ENCODE peak calls at places on chromosomes 16 and 17, in seven cellular contexts. O is lung, A is GM13976, K is GM06990, F is progenitor cell of endocrine pancreas, N is neural crest cell, R is AG04449. U is an unnamed sample.

GRCh38 chr17:5580974-5581373 is 3.3 kb downstream of the NLRP1 start:
- DNase-seq in F (no peak), A (no peak), O (no peak), R (no peak), K (no peak), N (no peak), U (no peak)

GRCh38 chr16:28527985-28528384 is 10.8 kb downstream of the NUPR1 start:
- DNase-seq in N (no peak), R (no peak), F (no peak), A (no peak), O (no peak), K (no peak), U (no peak)

GRCh38 chr17:14815079-14815478 is 450.0 kb downstream of the PMP22 start:
- DNase-seq in O (no peak), F (no peak), R (no peak), N (no peak), A (no peak), K (no peak), U (no peak)

GRCh38 chr17:15263206-15263579 is 1.9 kb downstream of the PMP22 start:
- DNase-seq in R (no peak), O (peak), A (no peak), N (no peak), F (no peak), K (no peak), U (no peak)

GRCh38 chr16:15457390-15457789 is 23.0 kb downstream of the BMERB1 start:
- DNase-seq in N (no peak), A (no peak), R (no peak), O (no peak), F (no peak), K (no peak), U (no peak)

GRCh38 chr16:27759301-27759871 is 209.4 kb downstream of the KATNIP start:
- DNase-seq in N (no peak), A (no peak), R (peak), F (no peak), O (no peak), K (no peak), U (no peak)

GRCh38 chr17:57186231-57187019 is 69.9 kb upstream of the MSI2 start:
- DNase-seq in N (no peak), A (no peak), O (no peak), F (no peak), K (no peak), R (no peak), U (no peak)

GRCh38 chr17:67434061-67434525 is 57.0 kb downstream of the PITPNC1 start:
- DNase-seq in K (no peak), A (peak), O (peak), N (no peak), R (no peak), F (no peak), U (no peak)

GRCh38 chr17:73227944-73228343 is 33.7 kb downstream of the CPSF4L start:
- DNase-seq in A (no peak), O (no peak), K (no peak), R (no peak), F (no peak), N (no peak), U (no peak)

GRCh38 chr16:3857189-3858013 is 23.1 kb downstream of the CREBBP start:
- DNase-seq in A (no peak), N (no peak), K (peak), F (no peak), R (no peak), O (peak), U (no peak)

GRCh38 chr17:34368455-34369195 is 5.6 kb upstream of the CCL1 start:
- DNase-seq in K (no peak), R (no peak), O (no peak), F (no peak), A (no peak), N (no peak), U (no peak)

DNA sequence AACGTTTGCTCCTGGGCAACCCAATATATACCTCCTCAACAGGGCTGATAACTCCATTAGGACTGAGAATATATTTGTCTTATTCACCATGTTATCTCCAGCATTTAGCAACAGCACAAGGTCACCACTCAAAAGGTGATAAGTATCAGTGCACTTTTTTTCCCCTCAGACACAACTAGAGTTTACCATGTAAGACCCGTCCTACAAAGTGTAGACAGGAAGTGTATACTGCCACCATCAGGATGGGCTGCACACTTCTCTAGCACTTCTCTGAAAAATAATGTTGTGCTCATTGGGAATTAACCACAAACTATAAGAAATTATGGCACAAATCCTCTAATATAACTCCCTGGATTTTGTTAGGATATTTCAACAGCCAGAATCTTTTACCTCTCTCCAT is 5.7 kb upstream of the VAT1L start:
- DNase-seq in F (no peak), R (no peak), N (no peak), O (no peak), K (no peak), A (peak), U (no peak)
- TF ChIP-seq CTCF in F (peak), R (peak), N (peak), O (no peak), K (peak), A (peak), U (peak)

GRCh38 chr17:48500435-48501426 is 30.1 kb downstream of the HOXB1 start:
- DNase-seq in N (no peak), A (no peak), F (no peak), O (no peak), K (no peak), R (no peak), U (no peak)
- TF ChIP-seq CTCF in N (no peak), A (no peak), F (no peak), O (no peak), K (peak), R (no peak), U (no peak)

DNA sequence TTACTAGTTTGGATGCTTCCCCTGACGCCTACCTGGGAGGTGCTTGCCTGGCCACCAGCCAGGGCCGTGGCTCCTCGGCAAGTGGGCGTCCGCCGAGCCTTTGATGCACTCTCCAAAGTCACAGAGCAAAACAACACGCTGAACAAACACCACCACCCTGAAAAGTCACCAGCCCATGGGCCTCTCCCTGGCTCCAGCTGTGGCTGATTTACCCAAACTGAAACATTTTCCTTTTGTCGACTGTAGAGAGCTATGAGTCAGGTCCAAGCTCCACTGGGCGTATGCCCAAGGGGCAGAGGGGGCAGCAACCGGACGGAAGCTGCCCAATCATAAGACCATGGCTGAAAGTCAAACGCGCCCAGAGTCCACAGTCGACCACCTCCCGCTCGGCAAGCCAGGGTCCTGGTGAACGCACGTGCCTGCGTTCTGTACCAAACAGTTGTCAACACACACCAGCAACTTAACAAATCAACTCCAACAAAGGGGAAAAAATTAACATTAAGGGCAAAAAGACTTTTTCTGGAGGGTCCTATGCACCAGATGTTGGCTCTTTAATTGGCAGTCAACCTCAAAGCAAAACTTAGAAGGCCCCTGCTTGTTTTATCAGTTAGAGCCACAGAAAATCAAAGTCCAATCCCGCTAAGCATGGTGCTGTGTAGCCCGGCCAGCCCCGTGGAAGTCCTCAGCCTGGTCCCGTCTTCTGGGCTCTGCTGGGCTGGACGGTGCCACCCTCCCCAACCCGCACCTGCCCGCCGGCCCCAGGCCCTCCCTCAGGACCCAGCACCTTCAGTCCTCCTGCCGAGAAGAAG is 47.3 kb downstream of the TBC1D16 start:
- DNase-seq in A (no peak), N (no peak), K (no peak), R (no peak), F (no peak), O (no peak), U (no peak)
- TF ChIP-seq CTCF in A (no peak), N (no peak), K (no peak), R (no peak), F (no peak), O (no peak), U (no peak)

GRCh38 chr16:48353565-48354163 is 31.5 kb downstream of the SIAH1 start:
- DNase-seq in O (peak), R (no peak), N (peak), F (peak), K (peak), A (peak), U (no peak)
- TF ChIP-seq CTCF in O (peak), R (peak), N (peak), F (peak), K (peak), A (peak), U (peak)

GRCh38 chr17:79838541-79839274 is 532 bp downstream of the CBX4 start:
- DNase-seq in K (peak), N (peak), R (no peak), O (no peak), F (peak), A (peak), U (no peak)

GRCh38 chr17:79839363-79840203 is at the start of gene CBX4:
- DNase-seq in F (peak), K (peak), A (peak), R (peak), N (peak), O (peak), U (peak)

GRCh38 chr17:79841369-79842135 is 2.3 kb upstream of the CBX4 start:
- DNase-seq in O (no peak), A (no peak), K (no peak), N (no peak), F (no peak), R (no peak), U (no peak)

GRCh38 chr17:79840989-79841286 is 1.7 kb upstream of the CBX4 start:
- DNase-seq in N (no peak), O (no peak), A (no peak), R (no peak), F (no peak), K (no peak), U (no peak)

GRCh38 chr17:79840204-79840988 is 1.2 kb upstream of the CBX4 start:
- DNase-seq in R (no peak), O (peak), F (no peak), K (no peak), N (peak), A (no peak), U (no peak)
- TF ChIP-seq CTCF in R (peak), O (no peak), F (no peak), K (no peak), N (peak), A (no peak), U (peak)

GRCh38 chr16:8717469-8717868 is 43.1 kb downstream of the ABAT start:
- DNase-seq in K (no peak), A (no peak), R (no peak), F (no peak), O (no peak), N (no peak), U (no peak)
- TF ChIP-seq CTCF in K (no peak), A (no peak), R (no peak), F (no peak), O (no peak), N (no peak), U (no peak)

GRCh38 chr17:48860034-48860433 is 29.2 kb downstream of the CALCOCO2 start:
- DNase-seq in N (no peak), R (no peak), F (no peak), A (no peak), O (no peak), K (no peak), U (no peak)
- TF ChIP-seq CTCF in N (peak), R (no peak), F (peak), A (no peak), O (no peak), K (peak), U (no peak)

U was measured in D721Med.